ENCODE peak calls at places on chromosomes 13 and 19, in seven cellular contexts. One of them, this sample, is unnamed.

GRCh38 chr19:41327076-41327475 is 17.1 kb downstream of the CCDC97 start:
- DNase-seq in mesenchymal stem cell: peak
- DNase-seq in neuronal stem cell: no peak
- DNase-seq in mesendoderm: no peak
- DNase-seq in IMR-90: no peak
- DNase-seq in H9: no peak
- DNase-seq in trophoblast cell: no peak
- DNase-seq in this sample: no peak

GRCh38 chr13:106213028-106213427 is 322.4 kb downstream of the EFNB2 start:
- DNase-seq in mesendoderm: no peak
- DNase-seq in IMR-90: no peak
- DNase-seq in H9: no peak
- DNase-seq in neuronal stem cell: peak
- DNase-seq in trophoblast cell: no peak
- DNase-seq in mesenchymal stem cell: no peak
- DNase-seq in this sample: no peak

GRCh38 chr13:62697702-62698101 is 1282.1 kb upstream of the PCDH20 start:
- DNase-seq in neuronal stem cell: no peak
- DNase-seq in H9: no peak
- DNase-seq in mesenchymal stem cell: no peak
- DNase-seq in trophoblast cell: no peak
- DNase-seq in mesendoderm: no peak
- DNase-seq in IMR-90: no peak
- DNase-seq in this sample: no peak

GRCh38 chr19:23790641-23791488 is 32.2 kb upstream of the ZNF681 start:
- DNase-seq in H9: no peak
- DNase-seq in neuronal stem cell: no peak
- DNase-seq in trophoblast cell: peak
- DNase-seq in mesenchymal stem cell: no peak
- DNase-seq in IMR-90: no peak
- DNase-seq in mesendoderm: no peak
- DNase-seq in this sample: peak

GRCh38 chr19:3005345-3005744 is 23.7 kb downstream of the TLE2 start:
- DNase-seq in mesenchymal stem cell: no peak
- DNase-seq in trophoblast cell: no peak
- DNase-seq in H9: no peak
- DNase-seq in mesendoderm: no peak
- DNase-seq in IMR-90: no peak
- DNase-seq in neuronal stem cell: no peak
- DNase-seq in this sample: no peak

GRCh38 chr13:46804391-46804815 is 7.4 kb upstream of the ESD start:
- DNase-seq in H9: no peak
- DNase-seq in mesendoderm: peak
- DNase-seq in IMR-90: peak
- DNase-seq in neuronal stem cell: no peak
- DNase-seq in trophoblast cell: peak
- DNase-seq in mesenchymal stem cell: peak
- DNase-seq in this sample: no peak

GRCh38 chr19:2064788-2065524 is 13.9 kb upstream of the MKNK2 start:
- DNase-seq in mesendoderm: no peak
- DNase-seq in neuronal stem cell: no peak
- DNase-seq in IMR-90: no peak
- DNase-seq in trophoblast cell: no peak
- DNase-seq in H9: no peak
- DNase-seq in mesenchymal stem cell: no peak
- DNase-seq in this sample: no peak

GRCh38 chr13:111972261-111972780 is 94.6 kb upstream of the SOX1 start:
- DNase-seq in IMR-90: no peak
- DNase-seq in H9: peak
- DNase-seq in neuronal stem cell: no peak
- DNase-seq in mesenchymal stem cell: no peak
- DNase-seq in mesendoderm: no peak
- DNase-seq in trophoblast cell: no peak
- DNase-seq in this sample: no peak

GRCh38 chr19:15934332-15935078 is at the start of gene CYP4F11:
- DNase-seq in mesenchymal stem cell: no peak
- DNase-seq in trophoblast cell: no peak
- DNase-seq in mesendoderm: no peak
- DNase-seq in IMR-90: no peak
- DNase-seq in neuronal stem cell: no peak
- DNase-seq in H9: no peak
- DNase-seq in this sample: no peak

GRCh38 chr19:34325961-34326360 is 39.0 kb upstream of the GPI start:
- DNase-seq in neuronal stem cell: no peak
- DNase-seq in H9: no peak
- DNase-seq in mesenchymal stem cell: no peak
- DNase-seq in trophoblast cell: peak
- DNase-seq in mesendoderm: no peak
- DNase-seq in IMR-90: peak
- DNase-seq in this sample: no peak

GRCh38 chr13:92984151-92984550 is 242.5 kb upstream of the GPC6 start:
- DNase-seq in mesendoderm: no peak
- DNase-seq in trophoblast cell: no peak
- DNase-seq in IMR-90: peak
- DNase-seq in mesenchymal stem cell: no peak
- DNase-seq in H9: no peak
- DNase-seq in neuronal stem cell: no peak
- DNase-seq in this sample: no peak

GRCh38 chr13:95160112-95160906 is 140.9 kb downstream of the ABCC4 start:
- DNase-seq in mesendoderm: no peak
- DNase-seq in neuronal stem cell: no peak
- DNase-seq in trophoblast cell: peak
- DNase-seq in mesenchymal stem cell: peak
- DNase-seq in IMR-90: peak
- DNase-seq in H9: no peak
- DNase-seq in this sample: no peak

GRCh38 chr13:105538346-105538745 is 997.1 kb downstream of the EFNB2 start:
- DNase-seq in mesendoderm: peak
- DNase-seq in neuronal stem cell: no peak
- DNase-seq in H9: no peak
- DNase-seq in IMR-90: no peak
- DNase-seq in trophoblast cell: no peak
- DNase-seq in mesenchymal stem cell: no peak
- DNase-seq in this sample: no peak

GRCh38 chr13:33379597-33379996 is 94.0 kb upstream of the STARD13 start:
- DNase-seq in trophoblast cell: no peak
- DNase-seq in neuronal stem cell: no peak
- DNase-seq in IMR-90: no peak
- DNase-seq in mesendoderm: peak
- DNase-seq in mesenchymal stem cell: no peak
- DNase-seq in H9: peak
- DNase-seq in this sample: no peak

GRCh38 chr13:47175172-47175806 is 278.4 kb upstream of the HTR2A start:
- DNase-seq in mesenchymal stem cell: peak
- DNase-seq in mesendoderm: no peak
- DNase-seq in IMR-90: peak
- DNase-seq in trophoblast cell: no peak
- DNase-seq in H9: no peak
- DNase-seq in neuronal stem cell: no peak
- DNase-seq in this sample: no peak

GRCh38 chr19:1360818-1361461 is 22.8 kb upstream of the NDUFS7 start:
- DNase-seq in mesendoderm: no peak
- DNase-seq in mesenchymal stem cell: no peak
- DNase-seq in trophoblast cell: no peak
- DNase-seq in H9: no peak
- DNase-seq in IMR-90: peak
- DNase-seq in neuronal stem cell: no peak
- DNase-seq in this sample: no peak

GRCh38 chr19:2477732-2478191 is 1.8 kb downstream of the GADD45B start:
- DNase-seq in mesendoderm: no peak
- DNase-seq in mesenchymal stem cell: peak
- DNase-seq in H9: no peak
- DNase-seq in trophoblast cell: peak
- DNase-seq in neuronal stem cell: no peak
- DNase-seq in IMR-90: peak
- DNase-seq in this sample: no peak

GRCh38 chr13:21674271-21675009 is 3.6 kb downstream of the FGF9 start:
- DNase-seq in trophoblast cell: no peak
- DNase-seq in H9: peak
- DNase-seq in IMR-90: no peak
- DNase-seq in mesenchymal stem cell: no peak
- DNase-seq in neuronal stem cell: peak
- DNase-seq in mesendoderm: peak
- DNase-seq in this sample: no peak

GRCh38 chr13:106619688-106620555 is 52.0 kb upstream of the ARGLU1 start:
- DNase-seq in IMR-90: peak
- DNase-seq in trophoblast cell: peak
- DNase-seq in neuronal stem cell: peak
- DNase-seq in H9: peak
- DNase-seq in mesenchymal stem cell: peak
- DNase-seq in mesendoderm: peak
- DNase-seq in this sample: no peak

GRCh38 chr13:113275387-113275786 is 21.7 kb upstream of the LAMP1 start:
- DNase-seq in neuronal stem cell: no peak
- DNase-seq in mesenchymal stem cell: peak
- DNase-seq in mesendoderm: peak
- DNase-seq in IMR-90: peak
- DNase-seq in H9: peak
- DNase-seq in trophoblast cell: peak
- DNase-seq in this sample: peak

GRCh38 chr13:113272791-113273190 is 24.2 kb upstream of the LAMP1 start:
- DNase-seq in trophoblast cell: peak
- DNase-seq in H9: no peak
- DNase-seq in mesenchymal stem cell: no peak
- DNase-seq in neuronal stem cell: no peak
- DNase-seq in IMR-90: no peak
- DNase-seq in mesendoderm: no peak
- DNase-seq in this sample: no peak

DNA sequence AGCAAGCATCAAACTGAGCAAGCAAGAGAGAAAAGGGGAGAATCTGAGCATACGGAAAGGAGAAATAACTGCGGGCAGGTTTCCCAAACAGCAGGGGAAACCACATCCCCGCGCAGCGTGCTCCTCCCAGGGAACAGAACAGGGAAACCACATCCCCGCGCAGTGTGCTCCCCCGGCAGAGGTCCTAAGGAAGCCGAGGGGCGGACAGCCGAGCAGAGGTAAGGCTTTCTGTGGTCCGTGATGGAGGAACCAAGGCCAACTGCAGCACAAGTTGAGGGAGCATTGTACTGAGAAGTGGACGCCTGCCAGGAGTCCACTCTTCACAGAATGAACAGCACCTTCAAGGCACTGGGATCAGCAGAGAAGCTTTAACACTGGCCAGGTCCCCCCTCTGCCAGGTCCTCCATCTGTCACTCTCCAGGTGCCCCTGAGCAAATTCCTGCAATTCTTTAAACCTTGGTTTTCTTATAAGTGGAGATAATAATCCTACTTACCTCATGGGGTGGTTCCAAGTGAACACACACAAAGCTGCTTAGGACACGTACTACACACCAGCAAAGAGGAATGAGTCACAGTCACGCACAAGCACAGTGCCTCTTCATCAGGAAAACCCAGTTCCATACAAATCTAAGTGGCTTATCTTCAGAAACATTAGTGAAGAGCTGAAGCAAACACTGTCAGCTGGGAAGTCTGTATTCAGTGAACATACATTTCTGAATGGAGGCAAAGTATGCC is 23.0 kb upstream of the LAMP1 start:
- DNase-seq in H9: no peak
- DNase-seq in trophoblast cell: peak
- DNase-seq in mesendoderm: no peak
- DNase-seq in mesenchymal stem cell: peak
- DNase-seq in neuronal stem cell: no peak
- DNase-seq in IMR-90: peak
- DNase-seq in this sample: no peak
- H4K8ac ChIP-seq in H9: no peak
- H4K8ac ChIP-seq in trophoblast cell: peak
- H4K8ac ChIP-seq in mesendoderm: no peak
- H4K8ac ChIP-seq in mesenchymal stem cell: no peak
- H4K8ac ChIP-seq in neuronal stem cell: no peak
- H4K8ac ChIP-seq in IMR-90: no peak
- H4K8ac ChIP-seq in this sample: peak

GRCh38 chr19:18310966-18311365 is 11.9 kb downstream of the LSM4 start:
- DNase-seq in H9: no peak
- DNase-seq in mesenchymal stem cell: no peak
- DNase-seq in neuronal stem cell: no peak
- DNase-seq in trophoblast cell: no peak
- DNase-seq in mesendoderm: no peak
- DNase-seq in IMR-90: no peak
- DNase-seq in this sample: no peak

GRCh38 chr19:18311495-18311894 is 11.4 kb downstream of the LSM4 start:
- DNase-seq in mesenchymal stem cell: no peak
- DNase-seq in H9: no peak
- DNase-seq in trophoblast cell: no peak
- DNase-seq in neuronal stem cell: no peak
- DNase-seq in IMR-90: no peak
- DNase-seq in mesendoderm: no peak
- DNase-seq in this sample: no peak

GRCh38 chr19:18313398-18313797 is 9.5 kb downstream of the LSM4 start:
- DNase-seq in IMR-90: no peak
- DNase-seq in neuronal stem cell: no peak
- DNase-seq in mesenchymal stem cell: no peak
- DNase-seq in trophoblast cell: no peak
- DNase-seq in mesendoderm: no peak
- DNase-seq in H9: no peak
- DNase-seq in this sample: no peak

GRCh38 chr19:18310118-18310909 is 12.6 kb downstream of the LSM4 start:
- DNase-seq in IMR-90: no peak
- DNase-seq in mesendoderm: no peak
- DNase-seq in neuronal stem cell: no peak
- DNase-seq in trophoblast cell: no peak
- DNase-seq in H9: no peak
- DNase-seq in mesenchymal stem cell: no peak
- DNase-seq in this sample: no peak

GRCh38 chr19:18312021-18312534 is 10.8 kb downstream of the LSM4 start:
- DNase-seq in mesendoderm: no peak
- DNase-seq in H9: no peak
- DNase-seq in IMR-90: no peak
- DNase-seq in trophoblast cell: no peak
- DNase-seq in neuronal stem cell: no peak
- DNase-seq in mesenchymal stem cell: no peak
- DNase-seq in this sample: no peak
- H4K8ac ChIP-seq in mesendoderm: no peak
- H4K8ac ChIP-seq in H9: no peak
- H4K8ac ChIP-seq in IMR-90: no peak
- H4K8ac ChIP-seq in trophoblast cell: no peak
- H4K8ac ChIP-seq in neuronal stem cell: no peak
- H4K8ac ChIP-seq in mesenchymal stem cell: no peak
- H4K8ac ChIP-seq in this sample: no peak

GRCh38 chr13:41259875-41260501 is 3.4 kb downstream of the MTRF1 start:
- DNase-seq in H9: no peak
- DNase-seq in trophoblast cell: no peak
- DNase-seq in neuronal stem cell: no peak
- DNase-seq in mesenchymal stem cell: no peak
- DNase-seq in IMR-90: no peak
- DNase-seq in mesendoderm: no peak
- DNase-seq in this sample: no peak
- H4K8ac ChIP-seq in H9: no peak
- H4K8ac ChIP-seq in trophoblast cell: no peak
- H4K8ac ChIP-seq in neuronal stem cell: no peak
- H4K8ac ChIP-seq in mesenchymal stem cell: no peak
- H4K8ac ChIP-seq in IMR-90: no peak
- H4K8ac ChIP-seq in mesendoderm: no peak
- H4K8ac ChIP-seq in this sample: no peak

DNA sequence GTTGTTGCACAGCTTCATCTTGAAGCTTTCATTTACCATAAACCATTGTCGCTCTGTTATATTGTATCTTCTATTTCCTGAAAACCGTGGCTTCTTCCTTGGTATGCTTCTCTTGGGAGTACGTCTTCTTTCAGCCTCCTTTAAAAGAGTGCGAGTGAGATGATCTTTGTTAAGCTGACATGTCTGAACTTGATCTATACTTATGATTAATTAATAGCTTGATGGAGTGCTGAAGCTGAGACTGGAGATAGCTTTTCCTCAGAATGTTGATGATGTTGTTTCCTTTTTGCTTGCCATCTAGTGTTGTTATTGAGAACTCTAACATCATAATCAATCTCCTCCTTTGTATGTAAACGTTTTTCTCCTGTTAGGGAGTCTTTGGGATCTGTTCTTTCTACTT is 529.3 kb upstream of the SPRY2 start:
- DNase-seq in H9: no peak
- DNase-seq in trophoblast cell: no peak
- DNase-seq in neuronal stem cell: no peak
- DNase-seq in mesendoderm: no peak
- DNase-seq in IMR-90: no peak
- DNase-seq in mesenchymal stem cell: no peak
- DNase-seq in this sample: no peak
- H4K8ac ChIP-seq in H9: no peak
- H4K8ac ChIP-seq in trophoblast cell: no peak
- H4K8ac ChIP-seq in neuronal stem cell: no peak
- H4K8ac ChIP-seq in mesendoderm: no peak
- H4K8ac ChIP-seq in IMR-90: no peak
- H4K8ac ChIP-seq in mesenchymal stem cell: no peak
- H4K8ac ChIP-seq in this sample: no peak

This sample was measured in H1.